ENCODE peak calls at places on chromosomes 1 and 21, in five cellular contexts. G is activated T-cell treated with anti-CD3 and anti-CD28 coated beads for 1 hour, Q is thyroid gland, T is T-helper 17 cell, D is MCF 10A. P is an unnamed sample.

GRCh38 chr1:66438062-66438970 is 95.6 kb upstream of the SGIP1 start:
- DNase-seq in G (no peak), Q (no peak), T (no peak), D (no peak), P (peak; percentile 29)

GRCh38 chr1:227437495-227438008 is 119.3 kb upstream of the CDC42BPA start:
- DNase-seq in G (no peak), Q (no peak), T (no peak), D (peak; percentile 83), P (peak; percentile 51)

GRCh38 chr1:110214454-110215404 is 4.6 kb downstream of the KCNC4 start:
- DNase-seq in G (no peak), Q (peak; percentile 23), T (no peak), D (no peak), P (no peak)

GRCh38 chr1:157045251-157046218 is at the start of gene ARHGEF11:
- DNase-seq in G (no peak), Q (peak; percentile 94), T (peak; percentile 14), D (peak; percentile 95), P (peak; percentile 94)

GRCh38 chr1:57860333-57860732 is 436.5 kb upstream of the DAB1 start:
- DNase-seq in G (no peak), Q (no peak), T (no peak), D (no peak), P (no peak)

GRCh38 chr1:63713627-63714481 is 60.0 kb upstream of the ROR1 start:
- DNase-seq in G (no peak), Q (no peak), T (no peak), D (peak; percentile 87), P (peak; percentile 92)

GRCh38 chr1:110495926-110496600 is 22.9 kb downstream of the KCNA10 start:
- DNase-seq in G (peak; percentile 71), Q (peak; percentile 74), T (peak; percentile 45), D (peak; percentile 77), P (peak; percentile 83)

GRCh38 chr1:28421744-28422143 is 52.2 kb downstream of the PHACTR4 start:
- DNase-seq in G (no peak), Q (no peak), T (no peak), D (peak; percentile 39), P (no peak)

GRCh38 chr1:30402031-30402430 is 321.4 kb downstream of the MATN1 start:
- DNase-seq in G (no peak), Q (no peak), T (no peak), D (no peak), P (no peak)

GRCh38 chr1:229642376-229642775 is 16.3 kb downstream of the URB2 start:
- DNase-seq in G (no peak), Q (no peak), T (no peak), D (no peak), P (no peak)

GRCh38 chr1:229466887-229467286 is 33.0 kb upstream of the ACTA1 start:
- DNase-seq in G (no peak), Q (no peak), T (no peak), D (no peak), P (no peak)

GRCh38 chr1:205951746-205952145 is 8.5 kb upstream of the SLC26A9 start:
- DNase-seq in G (no peak), Q (no peak), T (no peak), D (no peak), P (no peak)

GRCh38 chr1:162055062-162055461 is 14.4 kb upstream of the NOS1AP start:
- DNase-seq in G (no peak), Q (no peak), T (no peak), D (peak; percentile 89), P (peak; percentile 85)

GRCh38 chr1:38000529-38001453 is 4.5 kb downstream of the FHL3 start:
- DNase-seq in G (no peak), Q (no peak), T (no peak), D (peak; percentile 50), P (peak; percentile 80)

GRCh38 chr21:45447821-45448220 is 42.9 kb downstream of the COL18A1 start:
- DNase-seq in G (no peak), Q (no peak), T (no peak), D (peak; percentile 71), P (no peak)

GRCh38 chr1:160346953-160347352 is 3.8 kb downstream of the NCSTN start:
- DNase-seq in G (no peak), Q (no peak), T (no peak), D (no peak), P (no peak)

GRCh38 chr1:88204111-88204510 is 480.0 kb upstream of the PKN2 start:
- DNase-seq in G (no peak), Q (no peak), T (no peak), D (no peak), P (no peak)

GRCh38 chr1:213256438-213257087 is 205.5 kb downstream of the RPS6KC1 start:
- DNase-seq in G (no peak), Q (no peak), T (no peak), D (no peak), P (no peak)

GRCh38 chr21:33121715-33122475 is 52.0 kb downstream of the OLIG1 start:
- DNase-seq in G (no peak), Q (no peak), T (no peak), D (peak; percentile 31), P (peak; percentile 64)

GRCh38 chr1:241499910-241500309 is 19.6 kb downstream of the FH start:
- DNase-seq in G (no peak), Q (no peak), T (no peak), D (peak; percentile 65), P (peak; percentile 11)

GRCh38 chr21:34886554-34887385 is 162.3 kb downstream of the RUNX1 start:
- DNase-seq in G (no peak), Q (no peak), T (no peak), D (peak; percentile 34), P (peak; percentile 51)

GRCh38 chr1:94597701-94598100 is 56.1 kb upstream of the F3 start:
- DNase-seq in G (no peak), Q (no peak), T (no peak), D (peak; percentile 83), P (peak; percentile 82)

GRCh38 chr1:228084325-228084724 is 1.8 kb downstream of the ARF1 start:
- DNase-seq in G (no peak), Q (no peak), T (no peak), D (peak; percentile 87), P (no peak)

GRCh38 chr1:6313382-6314265 is 52.7 kb upstream of the GPR153 start:
- DNase-seq in G (no peak), Q (no peak), T (no peak), D (no peak), P (no peak)

GRCh38 chr1:117631361-117631760 is 25.5 kb downstream of the TENT5C start:
- DNase-seq in G (no peak), Q (no peak), T (no peak), D (no peak), P (no peak)

GRCh38 chr1:246018146-246018545 is 488.9 kb downstream of the SMYD3 start:
- DNase-seq in G (no peak), Q (peak; percentile 76), T (no peak), D (no peak), P (no peak)

P was measured in Daoy.